ENCODE peak calls at places on chromosomes 5 and 9, in eight cellular contexts. One of them, this sample, is unnamed.

GRCh38 chr5:43045236-43045635 is 5.1 kb upstream of the ANXA2R start:
- DNase-seq in transverse colon: no peak
- DNase-seq in mucosa of descending colon: no peak
- DNase-seq in WERI-Rb-1: no peak
- DNase-seq in dorsolateral prefrontal cortex: no peak
- DNase-seq in fibroblast of the aortic adventitia: no peak
- DNase-seq in fibroblast of pulmonary artery: no peak
- DNase-seq in Calu3: no peak
- DNase-seq in this sample: no peak

GRCh38 chr5:119031905-119032304 is 39.0 kb upstream of the DMXL1 start:
- DNase-seq in transverse colon: no peak
- DNase-seq in mucosa of descending colon: no peak
- DNase-seq in WERI-Rb-1: no peak
- DNase-seq in dorsolateral prefrontal cortex: no peak
- DNase-seq in fibroblast of the aortic adventitia: no peak
- DNase-seq in fibroblast of pulmonary artery: no peak
- DNase-seq in Calu3: no peak
- DNase-seq in this sample: no peak

GRCh38 chr9:130765135-130766030 is 69.7 kb upstream of the ABL1 start:
- DNase-seq in transverse colon: no peak
- DNase-seq in mucosa of descending colon: no peak
- DNase-seq in WERI-Rb-1: no peak
- DNase-seq in dorsolateral prefrontal cortex: no peak
- DNase-seq in fibroblast of the aortic adventitia: no peak
- DNase-seq in fibroblast of pulmonary artery: peak; percentile 73
- DNase-seq in Calu3: no peak
- DNase-seq in this sample: no peak

GRCh38 chr5:56229106-56229505 is 4.0 kb downstream of the ANKRD55 start:
- DNase-seq in transverse colon: no peak
- DNase-seq in mucosa of descending colon: no peak
- DNase-seq in WERI-Rb-1: no peak
- DNase-seq in dorsolateral prefrontal cortex: no peak
- DNase-seq in fibroblast of the aortic adventitia: no peak
- DNase-seq in fibroblast of pulmonary artery: no peak
- DNase-seq in Calu3: no peak
- DNase-seq in this sample: no peak

GRCh38 chr9:882416-882931 is 41.0 kb downstream of the DMRT1 start:
- DNase-seq in transverse colon: no peak
- DNase-seq in mucosa of descending colon: no peak
- DNase-seq in WERI-Rb-1: no peak
- DNase-seq in dorsolateral prefrontal cortex: no peak
- DNase-seq in fibroblast of the aortic adventitia: no peak
- DNase-seq in fibroblast of pulmonary artery: no peak
- DNase-seq in Calu3: no peak
- DNase-seq in this sample: no peak

GRCh38 chr5:6583049-6583880 is 49.6 kb downstream of the NSUN2 start:
- DNase-seq in transverse colon: peak; percentile 27
- DNase-seq in mucosa of descending colon: peak; percentile 19
- DNase-seq in WERI-Rb-1: peak; percentile 62
- DNase-seq in dorsolateral prefrontal cortex: no peak
- DNase-seq in fibroblast of the aortic adventitia: no peak
- DNase-seq in fibroblast of pulmonary artery: peak; percentile 4
- DNase-seq in Calu3: peak; percentile 41
- DNase-seq in this sample: no peak

GRCh38 chr9:126706698-126707053 is 92.9 kb downstream of the LMX1B start:
- DNase-seq in transverse colon: no peak
- DNase-seq in mucosa of descending colon: no peak
- DNase-seq in WERI-Rb-1: no peak
- DNase-seq in dorsolateral prefrontal cortex: no peak
- DNase-seq in fibroblast of the aortic adventitia: no peak
- DNase-seq in fibroblast of pulmonary artery: no peak
- DNase-seq in Calu3: no peak
- DNase-seq in this sample: no peak

GRCh38 chr5:39138892-39139291 is 64.7 kb upstream of the RICTOR start:
- DNase-seq in transverse colon: no peak
- DNase-seq in mucosa of descending colon: no peak
- DNase-seq in WERI-Rb-1: no peak
- DNase-seq in dorsolateral prefrontal cortex: no peak
- DNase-seq in fibroblast of the aortic adventitia: peak; percentile 77
- DNase-seq in fibroblast of pulmonary artery: peak; percentile 88
- DNase-seq in Calu3: no peak
- DNase-seq in this sample: peak; percentile 4

GRCh38 chr5:18003784-18004183 is 369.5 kb downstream of the TAF11L14 start:
- DNase-seq in transverse colon: no peak
- DNase-seq in mucosa of descending colon: no peak
- DNase-seq in WERI-Rb-1: no peak
- DNase-seq in dorsolateral prefrontal cortex: no peak
- DNase-seq in fibroblast of the aortic adventitia: no peak
- DNase-seq in fibroblast of pulmonary artery: no peak
- DNase-seq in Calu3: no peak
- DNase-seq in this sample: no peak

GRCh38 chr5:56824019-56824418 is 8.7 kb downstream of the MAP3K1 start:
- DNase-seq in transverse colon: no peak
- DNase-seq in mucosa of descending colon: no peak
- DNase-seq in WERI-Rb-1: no peak
- DNase-seq in dorsolateral prefrontal cortex: no peak
- DNase-seq in fibroblast of the aortic adventitia: no peak
- DNase-seq in fibroblast of pulmonary artery: no peak
- DNase-seq in Calu3: no peak
- DNase-seq in this sample: no peak

GRCh38 chr5:43215073-43215631 is 23.1 kb downstream of the NIM1K start:
- DNase-seq in transverse colon: no peak
- DNase-seq in mucosa of descending colon: no peak
- DNase-seq in WERI-Rb-1: no peak
- DNase-seq in dorsolateral prefrontal cortex: no peak
- DNase-seq in fibroblast of the aortic adventitia: no peak
- DNase-seq in fibroblast of pulmonary artery: peak; percentile 5
- DNase-seq in Calu3: no peak
- DNase-seq in this sample: no peak

GRCh38 chr9:9920425-9920824 is 692.4 kb downstream of the PTPRD start:
- DNase-seq in transverse colon: no peak
- DNase-seq in mucosa of descending colon: no peak
- DNase-seq in WERI-Rb-1: peak; percentile 19
- DNase-seq in dorsolateral prefrontal cortex: no peak
- DNase-seq in fibroblast of the aortic adventitia: no peak
- DNase-seq in fibroblast of pulmonary artery: no peak
- DNase-seq in Calu3: no peak
- DNase-seq in this sample: no peak

GRCh38 chr5:95709967-95710650 is 21.0 kb upstream of the RHOBTB3 start:
- DNase-seq in transverse colon: no peak
- DNase-seq in mucosa of descending colon: no peak
- DNase-seq in WERI-Rb-1: no peak
- DNase-seq in dorsolateral prefrontal cortex: no peak
- DNase-seq in fibroblast of the aortic adventitia: peak; percentile 45
- DNase-seq in fibroblast of pulmonary artery: peak; percentile 36
- DNase-seq in Calu3: peak; percentile 54
- DNase-seq in this sample: no peak

GRCh38 chr5:73733219-73733618 is 107.2 kb downstream of the ARHGEF28 start:
- DNase-seq in transverse colon: no peak
- DNase-seq in mucosa of descending colon: no peak
- DNase-seq in WERI-Rb-1: no peak
- DNase-seq in dorsolateral prefrontal cortex: no peak
- DNase-seq in fibroblast of the aortic adventitia: peak; percentile 67
- DNase-seq in fibroblast of pulmonary artery: peak; percentile 39
- DNase-seq in Calu3: no peak
- DNase-seq in this sample: peak; percentile 16

GRCh38 chr9:26955222-26955903 is 849 bp upstream of the IFT74 start:
- DNase-seq in transverse colon: peak; percentile 24
- DNase-seq in mucosa of descending colon: peak; percentile 50
- DNase-seq in WERI-Rb-1: no peak
- DNase-seq in dorsolateral prefrontal cortex: no peak
- DNase-seq in fibroblast of the aortic adventitia: peak; percentile 7
- DNase-seq in fibroblast of pulmonary artery: no peak
- DNase-seq in Calu3: no peak
- DNase-seq in this sample: no peak

GRCh38 chr5:94471496-94471895 is 146.9 kb downstream of the KIAA0825 start:
- DNase-seq in transverse colon: no peak
- DNase-seq in mucosa of descending colon: no peak
- DNase-seq in WERI-Rb-1: no peak
- DNase-seq in dorsolateral prefrontal cortex: no peak
- DNase-seq in fibroblast of the aortic adventitia: peak; percentile 14
- DNase-seq in fibroblast of pulmonary artery: peak; percentile 24
- DNase-seq in Calu3: no peak
- DNase-seq in this sample: no peak

GRCh38 chr5:148491015-148491792 is 107.4 kb downstream of the FBXO38 start:
- DNase-seq in transverse colon: no peak
- DNase-seq in mucosa of descending colon: no peak
- DNase-seq in WERI-Rb-1: no peak
- DNase-seq in dorsolateral prefrontal cortex: no peak
- DNase-seq in fibroblast of the aortic adventitia: no peak
- DNase-seq in fibroblast of pulmonary artery: no peak
- DNase-seq in Calu3: no peak
- DNase-seq in this sample: no peak

GRCh38 chr9:7153134-7153533 is 395.4 kb downstream of the KDM4C start:
- DNase-seq in transverse colon: no peak
- DNase-seq in mucosa of descending colon: no peak
- DNase-seq in WERI-Rb-1: no peak
- DNase-seq in dorsolateral prefrontal cortex: no peak
- DNase-seq in fibroblast of the aortic adventitia: no peak
- DNase-seq in fibroblast of pulmonary artery: no peak
- DNase-seq in Calu3: no peak
- DNase-seq in this sample: no peak

GRCh38 chr9:26292943-26293342 is 599.7 kb downstream of the CAAP1 start:
- DNase-seq in transverse colon: no peak
- DNase-seq in mucosa of descending colon: no peak
- DNase-seq in WERI-Rb-1: no peak
- DNase-seq in dorsolateral prefrontal cortex: no peak
- DNase-seq in fibroblast of the aortic adventitia: peak; percentile 19
- DNase-seq in fibroblast of pulmonary artery: peak; percentile 41
- DNase-seq in Calu3: no peak
- DNase-seq in this sample: no peak

DNA sequence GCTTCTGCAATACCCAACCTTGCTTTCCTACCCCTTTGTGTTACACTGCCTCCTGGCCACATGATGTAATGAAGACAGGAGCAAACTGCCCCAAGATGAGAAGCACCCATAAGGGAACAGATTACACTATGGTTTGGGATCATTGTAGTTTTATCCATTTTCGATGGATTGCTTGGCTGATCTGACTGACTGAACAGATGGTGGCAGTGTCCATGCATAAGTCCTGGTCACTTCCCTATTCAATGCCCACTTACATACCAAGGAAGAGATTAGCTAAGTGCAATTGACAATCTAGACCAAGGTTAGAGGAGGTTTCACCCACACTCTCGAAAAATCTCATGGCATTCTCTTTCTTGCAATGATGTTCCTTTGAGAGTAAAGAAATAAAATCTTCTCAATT is 319.9 kb downstream of the RAB3C start:
- DNase-seq in transverse colon: no peak
- DNase-seq in mucosa of descending colon: no peak
- DNase-seq in WERI-Rb-1: peak; percentile 21
- DNase-seq in dorsolateral prefrontal cortex: no peak
- DNase-seq in fibroblast of the aortic adventitia: no peak
- DNase-seq in fibroblast of pulmonary artery: no peak
- DNase-seq in Calu3: no peak
- DNase-seq in this sample: no peak
- TF ChIP-seq CTCF in transverse colon: no peak
- TF ChIP-seq CTCF in mucosa of descending colon: no peak
- TF ChIP-seq CTCF in WERI-Rb-1: peak; percentile 11
- TF ChIP-seq CTCF in dorsolateral prefrontal cortex: no peak
- TF ChIP-seq CTCF in fibroblast of the aortic adventitia: no peak
- TF ChIP-seq CTCF in fibroblast of pulmonary artery: no peak
- TF ChIP-seq CTCF in Calu3: no peak
- TF ChIP-seq CTCF in this sample: peak; percentile 2

DNA sequence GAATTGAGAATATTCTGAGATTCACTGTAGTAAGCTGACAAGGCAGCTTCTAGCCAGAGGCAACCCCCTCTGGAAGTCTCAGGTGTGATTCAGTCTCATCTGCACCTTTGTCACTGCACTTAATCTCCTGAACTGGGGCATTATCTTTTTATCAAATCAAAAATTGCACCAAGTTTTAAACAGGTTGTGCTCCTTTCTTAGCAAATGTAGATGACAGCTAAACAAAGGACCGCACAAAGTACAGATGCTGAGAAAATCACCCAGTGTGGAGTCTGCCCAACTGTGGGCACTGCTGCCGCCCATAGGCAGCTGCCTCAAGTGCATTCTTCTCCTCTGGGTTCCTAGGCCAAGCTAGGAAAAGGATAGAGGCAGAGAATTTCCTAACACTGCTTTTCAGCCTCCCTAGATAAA is 51.1 kb downstream of the STARD4 start:
- DNase-seq in transverse colon: no peak
- DNase-seq in mucosa of descending colon: no peak
- DNase-seq in WERI-Rb-1: peak; percentile 35
- DNase-seq in dorsolateral prefrontal cortex: peak; percentile 71
- DNase-seq in fibroblast of the aortic adventitia: peak; percentile 38
- DNase-seq in fibroblast of pulmonary artery: peak; percentile 65
- DNase-seq in Calu3: no peak
- DNase-seq in this sample: no peak
- TF ChIP-seq CTCF in transverse colon: no peak
- TF ChIP-seq CTCF in mucosa of descending colon: no peak
- TF ChIP-seq CTCF in WERI-Rb-1: peak; percentile 67
- TF ChIP-seq CTCF in dorsolateral prefrontal cortex: peak; percentile 67
- TF ChIP-seq CTCF in fibroblast of the aortic adventitia: peak; percentile 72
- TF ChIP-seq CTCF in fibroblast of pulmonary artery: peak; percentile 87
- TF ChIP-seq CTCF in Calu3: no peak
- TF ChIP-seq CTCF in this sample: peak; percentile 63

GRCh38 chr9:71975833-71976232 is 64.4 kb downstream of the C9orf85 start:
- DNase-seq in transverse colon: no peak
- DNase-seq in mucosa of descending colon: no peak
- DNase-seq in WERI-Rb-1: no peak
- DNase-seq in dorsolateral prefrontal cortex: no peak
- DNase-seq in fibroblast of the aortic adventitia: peak; percentile 14
- DNase-seq in fibroblast of pulmonary artery: peak; percentile 18
- DNase-seq in Calu3: no peak
- DNase-seq in this sample: no peak
- TF ChIP-seq CTCF in transverse colon: no peak
- TF ChIP-seq CTCF in mucosa of descending colon: no peak
- TF ChIP-seq CTCF in WERI-Rb-1: no peak
- TF ChIP-seq CTCF in dorsolateral prefrontal cortex: peak; percentile 57
- TF ChIP-seq CTCF in fibroblast of the aortic adventitia: no peak
- TF ChIP-seq CTCF in fibroblast of pulmonary artery: peak; percentile 17
- TF ChIP-seq CTCF in Calu3: no peak
- TF ChIP-seq CTCF in this sample: peak; percentile 17

DNA sequence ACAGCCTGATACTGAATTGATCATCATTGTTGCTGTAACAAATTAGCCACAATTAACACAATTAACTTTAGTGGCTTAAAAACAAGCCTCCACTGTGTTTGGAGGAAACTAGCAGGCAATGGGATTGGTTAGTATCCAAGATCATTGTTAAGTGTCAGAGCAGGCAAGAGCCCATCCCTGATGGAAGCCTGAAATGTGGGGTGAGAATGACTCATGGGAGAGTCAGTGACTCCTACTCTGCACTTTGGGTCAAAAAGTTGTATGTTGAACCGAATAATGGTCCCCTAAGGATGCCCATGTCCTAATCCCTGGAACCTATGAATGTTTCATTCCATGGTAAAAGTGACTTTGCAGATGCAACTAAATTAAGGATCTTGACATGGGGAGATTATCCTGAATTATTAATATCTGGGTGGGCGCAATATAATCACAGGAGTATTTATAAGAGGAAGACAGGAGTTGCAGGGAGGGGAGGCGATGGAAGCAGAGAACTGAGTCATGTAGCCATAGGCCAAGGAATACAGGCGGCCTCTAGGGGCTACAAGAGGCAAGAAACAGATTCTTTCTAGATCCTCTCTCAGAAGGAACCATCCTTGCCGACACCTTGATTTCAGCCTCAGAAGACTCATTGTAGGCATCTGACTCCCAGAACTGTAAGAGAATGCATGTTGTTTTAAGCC is 28.8 kb downstream of the ALG2 start:
- DNase-seq in transverse colon: no peak
- DNase-seq in mucosa of descending colon: no peak
- DNase-seq in WERI-Rb-1: no peak
- DNase-seq in dorsolateral prefrontal cortex: no peak
- DNase-seq in fibroblast of the aortic adventitia: peak; percentile 25
- DNase-seq in fibroblast of pulmonary artery: peak; percentile 7
- DNase-seq in Calu3: no peak
- DNase-seq in this sample: no peak
- TF ChIP-seq CTCF in transverse colon: no peak
- TF ChIP-seq CTCF in mucosa of descending colon: no peak
- TF ChIP-seq CTCF in WERI-Rb-1: peak; percentile 59
- TF ChIP-seq CTCF in dorsolateral prefrontal cortex: no peak
- TF ChIP-seq CTCF in fibroblast of the aortic adventitia: peak; percentile 44
- TF ChIP-seq CTCF in fibroblast of pulmonary artery: peak; percentile 35
- TF ChIP-seq CTCF in Calu3: no peak
- TF ChIP-seq CTCF in this sample: no peak